ENCODE peak calls at places on chromosomes 13 and 19, in seven cellular contexts. X is hepatocyte, Z is fibroblast of lung, M is HCT116, I is MM.1S, Q is GM23338, G is endothelial cell of umbilical vein. L is an unnamed sample.
A peak's percentile ranks its signal among the peaks of the same experiment; 100 is the strongest.

GRCh38 chr19:29546583-29547190 is 20.9 kb downstream of the VSTM2B start:
- DNase-seq in Q (no peak), Z (no peak), G (no peak), X (peak; percentile 49), I (no peak), M (no peak), L (no peak)

GRCh38 chr19:23312515-23312914 is 62.3 kb upstream of the ZNF724 start:
- DNase-seq in Q (no peak), Z (no peak), X (no peak), I (no peak), M (no peak), G (no peak), L (no peak)

GRCh38 chr19:16365300-16365996 is 40.8 kb downstream of the KLF2 start:
- DNase-seq in X (peak; percentile 12), M (no peak), Z (no peak), Q (no peak), I (no peak), G (no peak), L (no peak)

GRCh38 chr19:2229103-2230028 is 6.8 kb downstream of the PLEKHJ1 start:
- DNase-seq in G (no peak), M (no peak), X (no peak), Z (no peak), Q (no peak), I (no peak), L (no peak)

GRCh38 chr19:16062789-16063188 is 13.5 kb upstream of the TPM4 start:
- DNase-seq in M (no peak), Q (peak; percentile 75), X (peak; percentile 58), G (peak; percentile 45), I (peak; percentile 60), Z (no peak), L (no peak)

GRCh38 chr19:2149980-2150793 is 1.2 kb downstream of the AP3D1 start:
- DNase-seq in X (no peak), I (no peak), Z (no peak), G (peak; percentile 19), Q (peak; percentile 47), M (no peak), L (no peak)

GRCh38 chr13:36130542-36131214 is 504 bp downstream of the DCLK1 start:
- DNase-seq in X (peak; percentile 29), Z (no peak), Q (peak; percentile 77), M (no peak), I (no peak), G (no peak), L (no peak)

GRCh38 chr19:35347171-35347929 is at the start of gene FFAR1:
- DNase-seq in Q (no peak), X (no peak), G (no peak), Z (no peak), I (no peak), M (no peak), L (peak; percentile 96)

DNA sequence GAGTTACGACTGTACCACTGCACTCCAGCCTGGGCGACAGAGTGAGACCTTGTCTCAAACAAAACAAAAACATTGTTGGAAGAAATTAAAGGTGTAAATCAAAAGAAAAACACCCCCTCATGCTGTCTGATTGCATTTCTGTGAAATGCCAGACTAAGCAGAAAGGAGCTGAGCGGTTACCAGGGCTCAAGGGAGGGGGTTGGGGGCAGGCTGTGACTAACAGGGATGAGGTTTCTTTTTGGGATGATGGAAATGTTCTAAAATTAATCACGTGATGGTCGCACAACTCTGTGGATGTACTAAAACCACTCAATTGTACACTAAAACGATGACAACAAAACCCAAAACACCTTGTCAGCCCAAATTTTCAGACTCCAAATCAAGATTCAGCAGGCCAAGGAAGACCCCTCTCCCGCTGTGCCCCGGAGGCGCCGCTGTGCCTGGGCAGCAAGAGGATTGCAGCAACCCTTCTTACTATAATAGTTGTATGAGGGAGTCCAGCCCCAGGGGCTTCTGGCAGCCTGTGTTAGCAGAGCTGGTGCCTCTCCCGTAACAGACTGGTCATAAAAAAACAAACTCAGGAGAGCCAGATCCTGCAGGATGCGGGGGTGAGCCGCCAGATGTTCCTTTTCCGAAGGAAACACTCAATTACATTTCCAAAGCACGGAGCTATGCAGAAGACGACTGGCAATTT is 20.9 kb downstream of the CAPS start:
- DNase-seq in I (no peak), Q (no peak), X (peak; percentile 69), G (peak; percentile 81), Z (peak; percentile 86), M (no peak), L (no peak)
- TF ChIP-seq EZH2 in I (no peak), Q (no peak), X (no peak), G (no peak), Z (no peak), M (no peak), L (no peak)

GRCh38 chr13:78660130-78660857 is 1.3 kb upstream of the OBI1 start:
- DNase-seq in Q (peak; percentile 81), M (no peak), I (no peak), X (no peak), G (peak; percentile 11), Z (peak; percentile 27), L (no peak)

GRCh38 chr13:78662467-78662866 is 3.5 kb upstream of the OBI1 start:
- DNase-seq in Q (no peak), X (no peak), Z (no peak), M (no peak), G (no peak), I (peak; percentile 74), L (no peak)

GRCh38 chr13:78657699-78658629 is 991 bp downstream of the OBI1 start:
- DNase-seq in Q (peak; percentile 96), I (peak; percentile 38), Z (peak; percentile 32), G (peak; percentile 30), M (no peak), X (no peak), L (no peak)

GRCh38 chr13:78658630-78659449 is at the start of gene OBI1:
- DNase-seq in I (peak; percentile 92), G (peak; percentile 91), M (peak; percentile 74), X (peak; percentile 93), Q (peak; percentile 91), Z (peak; percentile 93), L (peak; percentile 40)

DNA sequence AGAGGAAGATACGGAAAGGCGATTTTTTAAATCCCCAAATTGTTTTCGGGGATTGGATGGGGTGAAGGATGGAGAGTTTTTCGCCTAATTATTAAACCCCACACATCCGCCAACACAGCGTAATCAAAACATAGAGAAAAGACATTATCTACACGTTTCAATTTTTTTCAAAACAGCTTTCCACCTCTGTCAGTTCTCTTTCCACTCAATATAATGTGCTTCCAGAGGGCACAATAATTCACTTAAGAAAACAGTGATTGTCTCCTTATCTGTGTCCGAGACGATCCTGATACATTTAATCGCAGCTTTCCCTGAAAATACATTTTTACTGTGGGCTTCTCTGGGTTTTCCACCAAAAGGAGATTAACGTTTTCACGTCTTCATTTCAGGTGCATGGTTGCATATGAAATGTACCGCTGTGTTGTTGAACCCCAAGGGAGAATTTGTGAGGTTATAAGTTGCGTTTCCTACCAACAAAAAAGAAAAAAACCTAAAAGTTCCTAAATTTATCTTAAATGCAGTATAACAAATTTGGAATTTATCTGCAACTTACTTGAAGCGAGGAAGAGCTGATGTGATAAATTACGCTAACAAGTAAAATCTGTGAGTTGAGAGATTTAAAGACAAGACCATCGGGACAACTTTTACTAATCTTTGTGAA is 625 bp upstream of the OBI1 start:
- DNase-seq in G (peak; percentile 39), I (no peak), Z (no peak), X (no peak), Q (no peak), M (no peak), L (no peak)
- TF ChIP-seq EZH2 in G (no peak), I (no peak), Z (no peak), X (no peak), Q (peak; percentile 1), M (no peak), L (no peak)

GRCh38 chr19:40598918-40599307 is 2.3 kb upstream of the LTBP4 start:
- DNase-seq in Q (no peak), M (no peak), Z (no peak), G (no peak), X (no peak), I (no peak), L (no peak)

GRCh38 chr19:40599331-40600085 is 1.7 kb upstream of the LTBP4 start:
- DNase-seq in X (no peak), M (no peak), G (no peak), Z (peak; percentile 29), I (no peak), Q (peak; percentile 51), L (no peak)

GRCh38 chr19:40601061-40601973 is at the start of gene LTBP4:
- DNase-seq in X (peak; percentile 74), I (peak; percentile 14), Q (peak; percentile 60), M (no peak), Z (peak; percentile 52), G (no peak), L (no peak)

GRCh38 chr19:40598121-40598917 is 2.9 kb upstream of the LTBP4 start:
- DNase-seq in Q (peak; percentile 97), I (peak; percentile 72), Z (peak; percentile 89), M (peak; percentile 86), X (peak; percentile 92), G (peak; percentile 87), L (no peak)

GRCh38 chr19:40600086-40600917 is 867 bp upstream of the LTBP4 start:
- DNase-seq in I (no peak), Q (peak; percentile 57), X (no peak), M (no peak), G (no peak), Z (no peak), L (no peak)
- TF ChIP-seq EZH2 in I (no peak), Q (no peak), X (no peak), M (no peak), G (peak; percentile 71), Z (peak; percentile 43), L (no peak)

GRCh38 chr13:76884167-76884566 is 2.0 kb downstream of the KCTD12 start:
- DNase-seq in X (peak; percentile 71), G (peak; percentile 79), Q (peak; percentile 77), Z (peak; percentile 68), M (no peak), I (peak; percentile 56), L (no peak)

GRCh38 chr13:76886005-76886291 is 257 bp downstream of the KCTD12 start:
- DNase-seq in X (no peak), Q (no peak), M (no peak), Z (no peak), G (no peak), I (no peak), L (no peak)

GRCh38 chr13:76884571-76885202 is 1.5 kb downstream of the KCTD12 start:
- DNase-seq in Q (no peak), X (peak; percentile 29), I (no peak), Z (peak; percentile 55), G (peak; percentile 64), M (no peak), L (no peak)

GRCh38 chr13:76886292-76887061 is at the start of gene KCTD12:
- DNase-seq in G (peak; percentile 91), I (peak; percentile 88), Q (peak; percentile 82), Z (peak; percentile 87), X (peak; percentile 93), M (peak; percentile 24), L (no peak)

DNA sequence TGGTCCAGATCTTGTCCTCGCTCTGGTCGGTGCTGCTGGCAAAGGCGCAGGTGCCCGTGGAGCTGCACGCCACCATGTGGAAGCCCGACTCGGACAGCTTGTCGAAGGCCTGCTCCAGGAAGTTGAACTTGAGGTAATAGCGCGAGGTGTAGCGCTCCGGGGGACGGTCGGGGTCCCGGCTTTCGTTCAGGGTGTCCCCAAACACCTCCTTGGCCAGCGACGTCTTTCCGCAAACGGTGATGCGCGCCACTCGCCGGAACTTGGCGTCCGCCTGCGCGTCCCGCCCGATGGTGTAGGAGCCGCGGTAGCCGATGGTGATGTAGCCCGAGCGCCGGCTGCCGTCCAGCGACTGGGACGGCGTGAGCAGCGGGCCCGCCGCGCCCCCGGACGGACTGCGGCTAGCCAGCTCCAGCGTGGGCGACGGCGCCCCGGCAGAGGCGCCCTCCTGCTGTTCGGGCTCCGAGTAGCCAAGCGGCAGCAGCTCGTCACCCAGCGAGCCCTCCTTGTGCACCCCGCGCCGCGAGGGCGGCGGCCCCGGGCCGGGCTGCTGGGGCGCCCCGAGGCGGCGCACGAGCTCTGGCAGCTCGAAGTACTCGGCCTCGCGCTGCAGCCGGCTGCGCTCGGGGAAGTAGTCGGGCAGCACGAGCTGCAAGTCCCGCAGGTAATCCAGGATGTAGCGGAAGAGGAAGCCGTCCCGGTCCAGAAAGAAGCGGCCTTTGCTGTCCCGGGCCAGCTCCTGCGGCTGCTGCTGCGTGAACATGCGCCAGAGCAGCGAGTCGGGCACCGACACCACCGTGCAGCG is 801 bp downstream of the KCTD12 start:
- DNase-seq in M (no peak), Z (peak; percentile 86), G (peak; percentile 82), X (peak; percentile 78), Q (peak; percentile 80), I (peak; percentile 71), L (no peak)
- TF ChIP-seq EZH2 in M (no peak), Z (no peak), G (no peak), X (no peak), Q (peak; percentile 77), I (no peak), L (no peak)

L was measured in GM12878.